ENCODE peak calls at places on chromosomes 5 and 9, in five cellular contexts. G, C, R, Z and B are unnamed samples.

GRCh38 chr5:154475613-154476342 is 2.2 kb downstream of the HAND1 start:
- DNase-seq in C (no peak), Z (peak; percentile 67), R (no peak), G (no peak), B (no peak)

GRCh38 chr5:1686066-1686802 is 113.4 kb downstream of the MRPL36 start:
- DNase-seq in C (no peak), R (no peak), Z (no peak), G (no peak), B (no peak)

GRCh38 chr5:15643731-15644130 is 143.8 kb downstream of the FBXL7 start:
- DNase-seq in R (no peak), C (no peak), G (no peak), Z (no peak), B (no peak)

GRCh38 chr9:128124873-128125574 is 2.5 kb downstream of the PTGES2 start:
- DNase-seq in G (no peak), C (peak; percentile 86), Z (peak; percentile 75), R (peak; percentile 15), B (no peak)

GRCh38 chr5:143154495-143155375 is 248.8 kb downstream of the NR3C1 start:
- DNase-seq in Z (no peak), G (no peak), C (no peak), R (no peak), B (no peak)

GRCh38 chr5:78411596-78411995 is 51.2 kb downstream of the SCAMP1 start:
- DNase-seq in C (no peak), R (no peak), Z (no peak), G (no peak), B (no peak)

GRCh38 chr9:114697951-114698351 is 16.0 kb upstream of the TEX48 start:
- DNase-seq in Z (no peak), G (no peak), R (no peak), C (no peak), B (no peak)

GRCh38 chr5:147887925-147888324 is 9.4 kb downstream of the SCGB3A2 start:
- DNase-seq in G (no peak), C (no peak), R (no peak), Z (no peak), B (no peak)

GRCh38 chr5:144332265-144332664 is 161.6 kb downstream of the KCTD16 start:
- DNase-seq in C (peak; percentile 5), G (no peak), R (no peak), Z (no peak), B (no peak)

GRCh38 chr5:32331217-32331926 is 18.6 kb upstream of the MTMR12 start:
- DNase-seq in Z (peak; percentile 20), R (no peak), G (no peak), C (peak; percentile 78), B (no peak)

GRCh38 chr5:55096860-55097259 is 5.6 kb upstream of the GZMA start:
- DNase-seq in Z (no peak), R (no peak), C (no peak), G (no peak), B (no peak)

GRCh38 chr9:136296434-136297015 is 7.4 kb downstream of the CCDC187 start:
- DNase-seq in G (no peak), R (no peak), Z (no peak), C (no peak), B (no peak)

GRCh38 chr5:149831492-149831891 is 101.4 kb downstream of the PPARGC1B start:
- DNase-seq in G (peak; percentile 46), C (peak; percentile 53), Z (no peak), R (no peak), B (no peak)

GRCh38 chr5:56272765-56273164 is 39.6 kb upstream of the ANKRD55 start:
- DNase-seq in R (no peak), Z (no peak), C (no peak), G (no peak), B (no peak)

GRCh38 chr5:100676807-100677631 is 141.8 kb downstream of the FAM174A start:
- DNase-seq in R (no peak), Z (no peak), G (no peak), C (no peak), B (no peak)

GRCh38 chr9:124629600-124629999 is 122.4 kb upstream of the NR5A1 start:
- DNase-seq in G (no peak), R (no peak), Z (no peak), C (no peak), B (no peak)

GRCh38 chr5:69032009-69032408 is 61.8 kb upstream of the SLC30A5 start:
- DNase-seq in Z (no peak), C (no peak), R (no peak), G (no peak), B (no peak)

GRCh38 chr5:1336749-1337489 is 8.0 kb downstream of the CLPTM1L start:
- DNase-seq in G (no peak), C (no peak), Z (no peak), R (no peak), B (no peak)

GRCh38 chr5:10736354-10736753 is 24.7 kb downstream of the DAP start:
- DNase-seq in Z (no peak), C (no peak), R (no peak), G (no peak), B (no peak)

GRCh38 chr9:94656190-94656589 is 16.9 kb upstream of the FBP1 start:
- DNase-seq in C (no peak), Z (no peak), G (peak; percentile 36), R (no peak), B (no peak)

GRCh38 chr5:23012842-23013241 is 159.7 kb upstream of the CDH12 start:
- DNase-seq in Z (no peak), R (no peak), G (no peak), C (no peak), B (no peak)

GRCh38 chr9:123678878-123679329 is 251.0 kb downstream of the DENND1A start:
- DNase-seq in Z (no peak), G (no peak), C (no peak), R (peak; percentile 21), B (no peak)

GRCh38 chr5:58985759-58986158 is 402.9 kb downstream of the RAB3C start:
- DNase-seq in C (no peak), Z (no peak), R (no peak), G (no peak), B (no peak)

GRCh38 chr9:133935328-133936040 is 56.6 kb downstream of the VAV2 start:
- DNase-seq in C (no peak), R (peak; percentile 32), G (no peak), Z (no peak), B (no peak)

GRCh38 chr5:89421035-89421434 is 538.1 kb upstream of the MEF2C start:
- DNase-seq in G (no peak), R (no peak), C (no peak), Z (no peak), B (no peak)

GRCh38 chr5:31783246-31783645 is 144.3 kb downstream of the PDZD2 start:
- DNase-seq in Z (no peak), C (no peak), R (no peak), G (no peak), B (no peak)

GRCh38 chr5:147093138-147093537 is 141.7 kb upstream of the STK32A start:
- DNase-seq in Z (no peak), G (no peak), R (no peak), C (no peak), B (no peak)

GRCh38 chr9:129628709-129629108 is 2.7 kb downstream of the NTMT1 start:
- DNase-seq in C (no peak), G (no peak), R (no peak), Z (no peak), B (no peak)

GRCh38 chr5:141389153-141390042 is 1.9 kb downstream of the PCDHGB4 start:
- DNase-seq in R (no peak), G (no peak), Z (no peak), C (no peak), B (no peak)

GRCh38 chr5:141398608-141399007 is 861 bp downstream of the PCDHGB5 start:
- DNase-seq in G (no peak), C (no peak), Z (no peak), R (no peak), B (no peak)

GRCh38 chr5:141388661-141389060 is 1.2 kb downstream of the PCDHGB4 start:
- DNase-seq in G (no peak), C (no peak), R (no peak), Z (no peak), B (no peak)

GRCh38 chr5:141393267-141393666 is 834 bp downstream of the PCDHGA8 start:
- DNase-seq in R (no peak), Z (no peak), C (no peak), G (no peak), B (no peak)

DNA sequence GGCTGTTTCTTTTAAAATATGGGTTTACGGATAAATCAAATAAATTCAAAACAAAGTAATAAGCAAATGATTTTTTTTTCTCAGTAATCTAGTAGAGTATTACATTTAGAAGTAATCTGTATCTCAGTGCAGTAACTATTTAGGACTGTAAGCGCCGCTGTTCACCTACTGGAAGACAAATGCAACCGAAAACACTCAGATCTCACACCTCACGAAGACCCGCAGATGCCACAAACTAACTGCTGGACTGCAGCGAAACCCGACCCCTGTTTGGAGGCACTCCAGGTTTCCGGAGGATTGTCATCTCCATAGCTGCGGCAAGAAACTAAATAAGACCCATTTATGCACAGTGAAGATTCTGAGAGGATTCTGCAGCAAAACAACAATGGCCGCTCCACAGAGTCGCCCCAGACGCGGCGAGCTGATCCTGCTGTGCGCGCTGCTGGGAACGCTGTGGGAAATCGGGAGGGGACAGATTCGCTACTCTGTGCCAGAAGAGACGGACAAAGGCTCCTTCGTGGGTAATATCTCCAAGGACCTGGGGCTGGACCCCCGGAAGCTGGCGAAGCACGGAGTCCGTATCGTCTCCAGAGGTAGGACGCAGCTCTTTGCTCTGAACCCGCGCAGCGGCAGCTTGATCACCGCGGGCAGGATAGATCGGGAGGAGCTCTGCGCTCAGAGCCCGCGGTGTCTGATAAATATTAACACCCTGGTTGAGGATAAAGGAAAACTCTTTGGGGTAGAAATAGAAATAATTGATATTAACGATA is at the start of gene PCDHGA8:
- DNase-seq in R (no peak), Z (no peak), G (no peak), C (no peak), B (no peak)
- TF ChIP-seq CTCF in R (peak; percentile 23), Z (no peak), G (no peak), C (no peak), B (no peak)

GRCh38 chr5:175718401-175719108 is 60.7 kb downstream of the HRH2 start:
- DNase-seq in C (peak; percentile 56), R (no peak), Z (peak; percentile 33), G (no peak), B (peak; percentile 42)
- TF ChIP-seq CTCF in C (peak; percentile 44), R (peak; percentile 34), Z (peak; percentile 58), G (no peak), B (peak; percentile 70)

GRCh38 chr9:38334234-38334633 is 58.3 kb upstream of the ALDH1B1 start:
- DNase-seq in G (no peak), Z (no peak), R (no peak), C (no peak), B (no peak)
- TF ChIP-seq CTCF in G (no peak), Z (peak; percentile 42), R (peak; percentile 35), C (no peak), B (no peak)

GRCh38 chr5:133219296-133219695 is 167.5 kb downstream of the HSPA4 start:
- DNase-seq in C (no peak), G (no peak), Z (no peak), R (no peak), B (no peak)
- TF ChIP-seq CTCF in C (no peak), G (no peak), Z (no peak), R (no peak), B (no peak)